ENCODE peak calls at places on chromosomes 6 and 20, in four cellular contexts. Z is AG04450, R is mesothelial cell of epicardium, N is BJ. P is an unnamed sample.

GRCh38 chr20:34582221-34582620 is 23.7 kb downstream of the MAP1LC3A start:
- DNase-seq in N (no peak), Z (no peak), R (no peak), P (no peak)

GRCh38 chr6:37624121-37624520 is 73.6 kb downstream of the MDGA1 start:
- DNase-seq in Z (no peak), R (no peak), N (no peak), P (no peak)

GRCh38 chr6:135144678-135145508 is 36.2 kb upstream of the MYB start:
- DNase-seq in Z (no peak), R (no peak), N (no peak), P (no peak)

GRCh38 chr6:18155273-18155863 is at the start of gene KDM1B:
- DNase-seq in R (no peak), N (peak), Z (peak), P (peak)

GRCh38 chr20:59002388-59002787 is 4.7 kb downstream of the CTSZ start:
- DNase-seq in R (no peak), Z (no peak), N (no peak), P (no peak)

GRCh38 chr6:156563710-156564109 is 213.5 kb upstream of the ARID1B start:
- DNase-seq in Z (no peak), R (no peak), N (no peak), P (no peak)

GRCh38 chr6:137690721-137691120 is 176.3 kb upstream of the TNFAIP3 start:
- DNase-seq in R (no peak), N (no peak), Z (no peak), P (no peak)

GRCh38 chr20:7879883-7880282 is 60.4 kb downstream of the HAO1 start:
- DNase-seq in N (no peak), Z (peak), R (no peak), P (no peak)

GRCh38 chr6:82915666-82916065 is 150.0 kb downstream of the UBE3D start:
- DNase-seq in Z (no peak), R (no peak), N (no peak), P (no peak)

GRCh38 chr20:61925555-61926252 is 140.0 kb downstream of the TAF4 start:
- DNase-seq in N (no peak), Z (peak), R (no peak), P (no peak)

GRCh38 chr6:119192200-119192599 is 113.7 kb upstream of the FAM184A start:
- DNase-seq in N (no peak), Z (no peak), R (no peak), P (no peak)

GRCh38 chr6:135985471-135985870 is 134.0 kb downstream of the PDE7B start:
- DNase-seq in R (no peak), N (no peak), Z (no peak), P (no peak)

GRCh38 chr20:53829086-53829703 is 235.6 kb upstream of the ZNF217 start:
- DNase-seq in Z (peak), N (peak), R (no peak), P (peak)

GRCh38 chr20:62817975-62818591 is 1.2 kb downstream of the COL9A3 start:
- DNase-seq in Z (no peak), N (no peak), R (no peak), P (no peak)

GRCh38 chr20:50226093-50226974 is 35.7 kb downstream of the CEBPB start:
- DNase-seq in R (no peak), N (no peak), Z (no peak), P (no peak)

GRCh38 chr6:219641-220198 is 72.6 kb upstream of the DUSP22 start:
- DNase-seq in R (no peak), Z (no peak), N (no peak), P (no peak)

GRCh38 chr6:96184798-96185197 is 169.0 kb downstream of the FUT9 start:
- DNase-seq in Z (no peak), R (no peak), N (no peak), P (no peak)

GRCh38 chr6:136405410-136406029 is 115.9 kb upstream of the BCLAF1 start:
- DNase-seq in N (no peak), R (no peak), Z (no peak), P (no peak)

GRCh38 chr20:56362833-56363413 is 4.1 kb downstream of the FAM210B start:
- DNase-seq in N (no peak), R (no peak), Z (no peak), P (no peak)

GRCh38 chr20:59082981-59083380 is 40.4 kb upstream of the PRELID3B start:
- DNase-seq in N (peak), Z (no peak), R (no peak), P (peak)

GRCh38 chr6:3109755-3110154 is 8.8 kb upstream of the BPHL start:
- DNase-seq in R (no peak), Z (no peak), N (no peak), P (no peak)

GRCh38 chr6:165117121-165117520 is 192.3 kb downstream of the C6orf118 start:
- DNase-seq in N (no peak), Z (no peak), R (no peak), P (no peak)

GRCh38 chr20:24896984-24897383 is 52.1 kb upstream of the CST7 start:
- DNase-seq in N (no peak), R (no peak), Z (no peak), P (no peak)

GRCh38 chr20:19073584-19074198 is 138.8 kb upstream of the SLC24A3 start:
- DNase-seq in R (no peak), Z (no peak), N (no peak), P (no peak)

GRCh38 chr6:121652726-121653623 is 217.5 kb downstream of the GJA1 start:
- DNase-seq in N (peak), Z (peak), R (no peak), P (peak)

GRCh38 chr20:59818911-59819310 is 114.5 kb downstream of the SYCP2 start:
- DNase-seq in N (no peak), R (no peak), Z (no peak), P (no peak)

GRCh38 chr6:125906158-125906998 is 50.2 kb upstream of the HINT3 start:
- DNase-seq in N (no peak), R (no peak), Z (no peak), P (no peak)

GRCh38 chr20:50870572-50871161 is 60.6 kb downstream of the ADNP start:
- DNase-seq in R (peak), N (no peak), Z (no peak), P (no peak)

GRCh38 chr20:10316582-10316981 is 98.0 kb downstream of the SNAP25 start:
- DNase-seq in N (no peak), Z (no peak), R (no peak), P (no peak)

GRCh38 chr6:151716446-151717047 is 90.9 kb upstream of the ESR1 start:
- DNase-seq in R (no peak), Z (no peak), N (no peak), P (no peak)

GRCh38 chr6:69601132-69601531 is 195.7 kb downstream of the LMBRD1 start:
- DNase-seq in N (no peak), Z (no peak), R (no peak), P (no peak)

GRCh38 chr6:89987140-89987539 is 92.9 kb downstream of the GJA10 start:
- DNase-seq in N (no peak), R (no peak), Z (no peak), P (no peak)

GRCh38 chr6:165049362-165049761 is 260.0 kb downstream of the C6orf118 start:
- DNase-seq in N (no peak), R (no peak), Z (no peak), P (no peak)

GRCh38 chr6:142570221-142570671 is 268.4 kb downstream of the ADGRG6 start:
- DNase-seq in R (no peak), N (peak), Z (peak), P (no peak)

GRCh38 chr6:96716221-96716620 is 121.1 kb downstream of the GPR63 start:
- DNase-seq in R (no peak), Z (no peak), N (no peak), P (no peak)

GRCh38 chr6:27575594-27576361 is 102.9 kb upstream of the ZNF184 start:
- DNase-seq in R (no peak), Z (no peak), N (no peak), P (no peak)

GRCh38 chr6:119612871-119613515 is 263.4 kb upstream of the MAN1A1 start:
- DNase-seq in N (no peak), R (no peak), Z (no peak), P (no peak)

GRCh38 chr20:17875106-17875980 is 93.3 kb downstream of the SNX5 start:
- DNase-seq in N (no peak), R (no peak), Z (peak), P (no peak)

GRCh38 chr6:36114798-36115408 is 15.4 kb upstream of the MAPK13 start:
- DNase-seq in Z (no peak), N (no peak), R (no peak), P (no peak)

GRCh38 chr6:106688177-106688951 is 59.0 kb downstream of the QRSL1 start:
- DNase-seq in R (no peak), N (no peak), Z (no peak), P (no peak)
- TF ChIP-seq CTCF in R (no peak), N (no peak), Z (no peak), P (no peak)

GRCh38 chr6:44667226-44667625 is 279.7 kb downstream of the CDC5L start:
- DNase-seq in R (no peak), N (peak), Z (peak), P (peak)

GRCh38 chr6:44668391-44668930 is 281.0 kb downstream of the CDC5L start:
- DNase-seq in R (no peak), N (no peak), Z (no peak), P (no peak)

GRCh38 chr6:44668976-44669934 is 281.7 kb downstream of the CDC5L start:
- DNase-seq in R (no peak), Z (no peak), N (no peak), P (no peak)

GRCh38 chr6:44666324-44666723 is 278.8 kb downstream of the CDC5L start:
- DNase-seq in N (no peak), R (no peak), Z (no peak), P (no peak)

DNA sequence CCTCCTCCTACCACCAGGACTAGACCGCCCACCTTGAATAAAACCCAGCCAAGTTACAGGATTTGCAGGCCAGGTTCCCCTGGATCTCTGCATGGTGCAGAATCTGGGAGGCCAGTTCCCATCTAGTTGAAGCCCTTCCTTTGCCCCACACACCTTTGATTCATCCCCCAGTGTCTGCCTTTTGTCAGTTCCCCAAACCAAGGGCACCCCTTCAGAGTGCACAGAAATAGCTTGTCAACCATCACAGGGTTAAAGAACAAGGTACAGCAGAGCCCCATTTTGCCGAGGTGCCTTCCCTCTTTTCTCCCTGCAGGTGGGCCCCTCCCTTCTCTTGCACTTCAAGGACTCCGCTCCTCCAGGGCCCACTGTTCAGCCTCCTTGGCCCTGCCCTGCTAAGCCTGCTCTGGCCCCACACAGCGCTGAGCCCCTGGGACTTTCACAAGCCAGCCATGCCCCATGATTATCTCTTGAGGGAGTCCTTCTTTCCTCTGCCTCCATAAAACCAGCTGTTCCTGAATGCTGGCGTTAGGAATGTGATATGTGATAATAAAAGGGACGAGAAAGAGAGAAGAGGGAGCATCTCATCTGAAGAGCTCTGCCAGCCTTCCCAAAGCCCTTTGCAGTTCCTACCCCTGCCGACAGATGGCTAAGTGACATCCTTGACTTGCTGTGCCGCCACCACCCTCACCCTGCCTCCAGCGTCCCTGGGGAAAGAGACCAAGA is 280.3 kb downstream of the CDC5L start:
- DNase-seq in N (no peak), R (no peak), Z (no peak), P (no peak)
- TF ChIP-seq CTCF in N (peak), R (peak), Z (peak), P (peak)

GRCh38 chr20:51995551-51995951 is 193.2 kb upstream of the SALL4 start:
- DNase-seq in R (no peak), Z (no peak), N (peak), P (peak)

DNA sequence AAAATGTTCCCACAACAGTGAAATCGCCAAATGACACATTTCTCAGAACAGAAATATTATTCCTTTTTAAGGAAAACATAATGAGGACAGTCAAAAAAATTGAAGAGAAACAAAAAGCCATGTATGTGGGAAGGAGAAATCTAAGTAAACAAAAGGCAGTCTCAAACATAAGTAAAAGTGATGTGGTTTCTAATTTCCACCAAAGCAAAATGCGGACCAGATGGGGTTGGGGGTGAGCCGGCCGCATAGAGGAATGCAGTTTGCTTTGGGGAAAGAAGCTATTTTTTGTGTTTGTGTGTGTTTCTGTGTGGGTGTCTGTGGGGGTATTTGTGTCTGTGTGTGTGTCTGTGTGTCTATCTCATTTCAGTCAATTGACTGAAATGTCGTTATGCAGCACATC is 192.7 kb upstream of the SALL4 start:
- DNase-seq in N (peak), R (no peak), Z (no peak), P (peak)
- TF ChIP-seq CTCF in N (no peak), R (no peak), Z (no peak), P (no peak)

GRCh38 chr20:54980321-54980960 is 505.0 kb downstream of the DOK5 start:
- DNase-seq in R (no peak), N (no peak), Z (no peak), P (no peak)
- TF ChIP-seq CTCF in R (peak), N (no peak), Z (no peak), P (no peak)